ENCODE peak calls at places on chromosomes 6 and 20, in four cellular contexts. P is H1, J is HepG2, X is SK-N-SH. K is an unnamed sample.

GRCh38 chr6:26545617-26546016 is 7.5 kb downstream of the HMGN4 start:
- DNase-seq in P (no peak), J (no peak), X (no peak), K (no peak)

GRCh38 chr6:150928882-150929281 is 63.4 kb downstream of the MTHFD1L start:
- DNase-seq in P (no peak), J (no peak), X (no peak), K (no peak)

GRCh38 chr6:40822619-40823018 is 216.4 kb downstream of the UNC5CL start:
- DNase-seq in P (no peak), J (no peak), X (no peak), K (no peak)

GRCh38 chr20:58875541-58876134 is 23.1 kb downstream of the GNAS start:
- DNase-seq in P (no peak), J (no peak), X (no peak), K (no peak)

GRCh38 chr6:163038317-163038716 is 310.5 kb downstream of the PACRG start:
- DNase-seq in P (no peak), J (no peak), X (no peak), K (no peak)

GRCh38 chr20:24475356-24475755 is 5.9 kb downstream of the SYNDIG1 start:
- DNase-seq in P (no peak), J (no peak), X (no peak), K (no peak)

GRCh38 chr20:16801919-16802651 is 53.9 kb downstream of the OTOR start:
- DNase-seq in P (peak; percentile 93), J (peak; percentile 66), X (peak; percentile 48), K (peak; percentile 56)

GRCh38 chr6:109816452-109817374 is 125.6 kb downstream of the FIG4 start:
- DNase-seq in P (no peak), J (no peak), X (no peak), K (no peak)

GRCh38 chr6:144264270-144265060 is 20.7 kb upstream of the UTRN start:
- DNase-seq in P (no peak), J (peak; percentile 87), X (no peak), K (peak; percentile 71)

GRCh38 chr6:39791311-39791710 is 865 bp upstream of the DAAM2 start:
- DNase-seq in P (no peak), J (peak; percentile 22), X (peak; percentile 37), K (no peak)

GRCh38 chr20:12535316-12535715 is 473.5 kb upstream of the SPTLC3 start:
- DNase-seq in P (no peak), J (no peak), X (no peak), K (no peak)

GRCh38 chr20:39954585-39954984 is 734.5 kb downstream of the MAFB start:
- DNase-seq in P (no peak), J (no peak), X (no peak), K (no peak)

GRCh38 chr6:1630771-1631217 is 21.1 kb downstream of the FOXC1 start:
- DNase-seq in P (no peak), J (no peak), X (no peak), K (peak; percentile 75)

GRCh38 chr6:119661628-119662027 is 312.1 kb upstream of the MAN1A1 start:
- DNase-seq in P (no peak), J (no peak), X (no peak), K (no peak)

GRCh38 chr20:58384821-58385220 is 4.2 kb upstream of the VAPB start:
- DNase-seq in P (no peak), J (no peak), X (no peak), K (no peak)

GRCh38 chr6:78605909-78606446 is 261.4 kb upstream of the IRAK1BP1 start:
- DNase-seq in P (no peak), J (no peak), X (no peak), K (no peak)

DNA sequence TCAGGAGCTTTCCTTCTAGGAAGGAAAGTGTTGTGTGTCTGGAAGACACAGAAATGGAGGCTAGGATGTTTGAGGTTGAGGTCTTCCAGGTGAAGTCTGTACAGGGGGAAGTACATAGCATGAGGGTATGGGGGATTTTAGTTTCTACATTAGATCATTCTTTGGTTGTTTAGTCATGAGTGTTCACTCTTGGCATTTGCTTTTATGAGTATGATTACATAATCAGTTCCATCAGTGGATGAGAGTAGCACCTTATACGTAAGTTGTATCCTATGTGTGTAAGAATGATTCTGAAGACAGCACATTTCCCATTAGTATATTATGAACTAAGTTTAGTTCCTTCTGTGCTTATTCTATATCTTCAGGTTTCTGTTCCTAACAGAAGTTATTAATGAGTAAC is 1.9 kb downstream of the CDYL start:
- DNase-seq in P (no peak), J (no peak), X (no peak), K (no peak)
- TF ChIP-seq POLR2AphosphoS5 in P (no peak), J (no peak), X (no peak), K (no peak)

GRCh38 chr6:133811557-133811956 is 77.4 kb upstream of the TCF21 start:
- DNase-seq in P (no peak), J (no peak), X (no peak), K (no peak)

GRCh38 chr6:133815313-133815712 is 73.6 kb upstream of the TCF21 start:
- DNase-seq in P (no peak), J (no peak), X (no peak), K (no peak)

GRCh38 chr6:133817460-133818047 is 71.4 kb upstream of the TCF21 start:
- DNase-seq in P (peak; percentile 96), J (peak; percentile 34), X (peak; percentile 56), K (peak; percentile 8)

GRCh38 chr6:133814235-133814634 is 74.7 kb upstream of the TCF21 start:
- DNase-seq in P (no peak), J (no peak), X (no peak), K (no peak)

DNA sequence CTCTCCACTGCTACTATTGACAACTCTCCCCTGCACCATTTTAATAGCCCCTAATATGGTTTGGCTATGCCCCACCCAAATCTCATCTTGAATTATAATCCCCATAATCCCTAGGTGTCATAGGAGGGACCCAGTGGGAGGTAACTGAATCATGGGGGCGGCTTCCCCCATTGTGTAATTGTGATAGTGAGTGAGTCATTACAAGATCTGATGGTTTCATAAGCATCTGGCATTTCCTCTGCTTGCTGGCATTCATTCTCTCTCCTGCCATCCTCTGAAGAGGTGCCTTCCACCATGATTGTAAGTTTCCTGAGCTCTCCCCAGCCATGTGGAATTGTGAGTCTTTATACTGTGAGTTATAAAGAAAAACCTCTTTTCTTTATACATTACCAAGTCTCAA is 74.1 kb upstream of the TCF21 start:
- DNase-seq in P (no peak), J (no peak), X (no peak), K (peak; percentile 6)
- TF ChIP-seq JUND in P (no peak), J (no peak), X (no peak), K (peak; percentile 71)

GRCh38 chr20:45821942-45822341 is 5.2 kb downstream of the TNNC2 start:
- DNase-seq in P (no peak), J (no peak), X (no peak), K (no peak)
- TF ChIP-seq POLR2AphosphoS5 in P (no peak), J (no peak), X (no peak), K (no peak)

GRCh38 chr6:85347787-85348186 is 102.1 kb upstream of the NT5E start:
- DNase-seq in P (no peak), J (no peak), X (no peak), K (no peak)
- TF ChIP-seq JUND in P (no peak), J (no peak), X (no peak), K (no peak)

GRCh38 chr20:63972312-63973159 is 2.8 kb upstream of the ZNF512B start:
- DNase-seq in P (no peak), J (peak; percentile 69), X (peak; percentile 2), K (no peak)
- TF ChIP-seq POLR2AphosphoS5 in P (no peak), J (peak; percentile 5), X (no peak), K (no peak)

DNA sequence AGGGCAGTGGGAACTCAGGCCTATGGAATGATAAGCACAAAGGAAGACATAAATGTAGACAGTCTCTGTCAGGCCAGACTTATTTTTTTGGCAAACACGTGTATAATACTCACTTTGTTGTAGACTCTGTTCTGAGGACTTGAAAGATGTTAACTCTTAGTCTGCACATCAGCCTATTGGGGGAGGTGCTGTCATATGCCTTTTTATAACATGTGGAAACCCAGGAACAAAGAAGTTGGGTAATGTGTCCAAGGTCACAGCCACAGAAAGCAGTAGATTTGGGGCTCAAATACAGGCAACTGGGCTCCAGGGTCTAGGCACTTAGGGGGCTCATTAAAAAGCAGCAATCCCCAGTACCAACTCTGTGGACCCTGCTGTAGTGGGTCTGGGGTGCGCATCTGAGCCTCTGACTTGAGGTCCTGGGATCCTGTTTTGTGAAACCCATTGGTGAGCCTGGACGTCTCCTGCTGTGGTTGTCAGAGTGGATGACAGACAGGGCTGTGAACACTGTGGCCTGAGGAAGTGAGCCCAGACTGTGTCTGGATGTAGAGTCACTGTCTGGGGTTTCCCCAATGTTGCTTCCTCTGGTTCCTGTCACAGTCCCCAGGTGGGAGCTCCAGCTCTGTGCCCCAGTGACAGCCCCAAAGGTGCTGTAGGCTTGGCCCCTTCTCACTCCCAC is 50.0 kb downstream of the CDH26 start:
- DNase-seq in P (no peak), J (no peak), X (no peak), K (no peak)
- TF ChIP-seq JUND in P (no peak), J (no peak), X (no peak), K (no peak)

GRCh38 chr6:57173056-57173885 is 1.1 kb downstream of the BAG2 start:
- DNase-seq in P (no peak), J (peak; percentile 34), X (peak; percentile 36), K (no peak)
- TF ChIP-seq POLR2AphosphoS5 in P (no peak), J (no peak), X (no peak), K (no peak)

K was measured in HCT116.